ENCODE peak calls at places on chromosomes 2 and 18, in four cellular contexts. W is ureter, N is A549, Y is T-helper 2 cell. Q is an unnamed sample.

GRCh38 chr2:10079192-10079930 is 850 bp downstream of the CYS1 start:
- DNase-seq in W (no peak), N (peak), Y (no peak), Q (no peak)

GRCh38 chr18:79353238-79353637 is 42.5 kb upstream of the NFATC1 start:
- DNase-seq in W (no peak), N (no peak), Y (no peak), Q (no peak)

GRCh38 chr2:199973703-199974102 is 18.3 kb downstream of the MAIP1 start:
- DNase-seq in W (no peak), N (peak), Y (no peak), Q (peak)

GRCh38 chr2:239157269-239157668 is 243.6 kb downstream of the HDAC4 start:
- DNase-seq in W (no peak), N (no peak), Y (no peak), Q (no peak)

GRCh38 chr2:208265371-208265806 is 666 bp upstream of the PIKFYVE start:
- DNase-seq in W (no peak), N (no peak), Y (peak), Q (no peak)

GRCh38 chr2:164873096-164873670 is 31.6 kb upstream of the COBLL1 start:
- DNase-seq in W (no peak), N (no peak), Y (no peak), Q (no peak)

GRCh38 chr18:72460210-72460680 is 83.9 kb downstream of the CBLN2 start:
- DNase-seq in W (no peak), N (peak), Y (no peak), Q (peak)

GRCh38 chr2:18536100-18536499 is 24.4 kb downstream of the RDH14 start:
- DNase-seq in W (no peak), N (no peak), Y (no peak), Q (no peak)

GRCh38 chr2:86011449-86011941 is 94.2 kb downstream of the POLR1A start:
- DNase-seq in W (no peak), N (no peak), Y (no peak), Q (no peak)

GRCh38 chr2:36797324-36798070 is 101.0 kb downstream of the VIT start:
- DNase-seq in W (no peak), N (no peak), Y (no peak), Q (no peak)

GRCh38 chr2:242054406-242054805 is 184.9 kb downstream of the RTP5 start:
- DNase-seq in W (no peak), N (no peak), Y (no peak), Q (no peak)

GRCh38 chr2:64996914-64997313 is 7.7 kb downstream of the SLC1A4 start:
- DNase-seq in W (no peak), N (peak), Y (no peak), Q (no peak)

GRCh38 chr2:205171541-205171940 is 510.8 kb upstream of the NRP2 start:
- DNase-seq in W (no peak), N (no peak), Y (no peak), Q (no peak)

GRCh38 chr2:217889656-217890055 is 113.1 kb downstream of the TNS1 start:
- DNase-seq in W (no peak), N (no peak), Y (no peak), Q (no peak)

GRCh38 chr2:109260886-109261700 is 132.1 kb downstream of the SH3RF3 start:
- DNase-seq in W (no peak), N (peak), Y (no peak), Q (no peak)

GRCh38 chr18:54130631-54131030 is 93.8 kb downstream of the MBD2 start:
- DNase-seq in W (no peak), N (no peak), Y (no peak), Q (no peak)

GRCh38 chr2:240421396-240421795 is 14.1 kb upstream of the GPC1 start:
- DNase-seq in W (peak), N (no peak), Y (no peak), Q (no peak)

GRCh38 chr2:241030333-241030680 is 31.9 kb downstream of the SNED1 start:
- DNase-seq in W (no peak), N (no peak), Y (no peak), Q (no peak)

GRCh38 chr2:20672191-20672951 is 5.4 kb downstream of the GDF7 start:
- DNase-seq in W (no peak), N (no peak), Y (no peak), Q (no peak)

GRCh38 chr2:29130295-29130694 is 15.1 kb downstream of the CLIP4 start:
- DNase-seq in W (no peak), N (peak), Y (no peak), Q (peak)

GRCh38 chr2:240885566-240885965 is 10.4 kb downstream of the MAB21L4 start:
- DNase-seq in W (no peak), N (no peak), Y (no peak), Q (no peak)

GRCh38 chr18:35334821-35335220 is 9.4 kb downstream of the ZNF24 start:
- DNase-seq in W (no peak), N (no peak), Y (no peak), Q (peak)

GRCh38 chr18:73414598-73414997 is 546.8 kb upstream of the NETO1 start:
- DNase-seq in W (no peak), N (no peak), Y (no peak), Q (no peak)

GRCh38 chr2:237081596-237081995 is 4.1 kb upstream of the COPS8 start:
- DNase-seq in W (no peak), N (no peak), Y (no peak), Q (no peak)

GRCh38 chr2:145751634-145752033 is 1231.7 kb upstream of the ZEB2 start:
- DNase-seq in W (no peak), N (no peak), Y (no peak), Q (peak)

GRCh38 chr18:51191139-51191717 is 6.3 kb downstream of the MEX3C start:
- DNase-seq in W (no peak), N (no peak), Y (peak), Q (no peak)

GRCh38 chr2:85913854-85914524 is 25.2 kb upstream of the ST3GAL5 start:
- DNase-seq in W (no peak), N (peak), Y (no peak), Q (peak)

GRCh38 chr18:48583568-48583967 is 44.7 kb downstream of the CTIF start:
- DNase-seq in W (no peak), N (no peak), Y (no peak), Q (no peak)

GRCh38 chr2:70753031-70753430 is 15.0 kb downstream of the ADD2 start:
- DNase-seq in W (no peak), N (no peak), Y (no peak), Q (no peak)

GRCh38 chr18:2293109-2293839 is 278.0 kb downstream of the METTL4 start:
- DNase-seq in W (no peak), N (peak), Y (no peak), Q (no peak)

GRCh38 chr2:156845806-156846558 is 409.8 kb downstream of the GPD2 start:
- DNase-seq in W (no peak), N (no peak), Y (no peak), Q (no peak)

GRCh38 chr2:154375625-154376020 is 322.9 kb upstream of the KCNJ3 start:
- DNase-seq in W (no peak), N (peak), Y (no peak), Q (peak)

GRCh38 chr2:117794668-117795067 is 19.8 kb upstream of the DDX18 start:
- DNase-seq in W (no peak), N (no peak), Y (no peak), Q (no peak)

GRCh38 chr18:58051765-58052460 is 7.9 kb downstream of the NEDD4L start:
- DNase-seq in W (no peak), N (no peak), Y (no peak), Q (peak)

GRCh38 chr2:110853516-110853915 is 121.1 kb downstream of the ACOXL start:
- DNase-seq in W (no peak), N (peak), Y (peak), Q (no peak)

GRCh38 chr2:26459991-26460612 is 17.8 kb downstream of the OTOF start:
- DNase-seq in W (no peak), N (peak), Y (no peak), Q (no peak)

GRCh38 chr2:216559625-216560156 is 61.0 kb downstream of the RPL37A start:
- DNase-seq in W (no peak), N (no peak), Y (no peak), Q (no peak)

Q was measured in RCC 7860.